ENCODE peak calls at places on chromosomes 13 and 19, in six cellular contexts. One of them, this sample, is unnamed. For H3K4me1, the result is how much of the 10 kb centered on the place peaks cover.

GRCh38 chr13:60267498-60268202 is 103.9 kb upstream of the DIAPH3 start:
- DNase-seq in fibroblast of lung: no peak
- DNase-seq in pancreas: peak
- DNase-seq in tibial artery: no peak
- DNase-seq in PC-3: no peak
- DNase-seq in CD4-positive, alpha-beta memory T cell: no peak
- DNase-seq in this sample: peak

GRCh38 chr13:43140985-43141384 is 117.6 kb downstream of the DNAJC15 start:
- DNase-seq in fibroblast of lung: no peak
- DNase-seq in pancreas: no peak
- DNase-seq in tibial artery: no peak
- DNase-seq in PC-3: no peak
- DNase-seq in CD4-positive, alpha-beta memory T cell: no peak
- DNase-seq in this sample: no peak

GRCh38 chr19:17860331-17860992 is 752 bp downstream of the RPL18A start:
- DNase-seq in fibroblast of lung: no peak
- DNase-seq in pancreas: no peak
- DNase-seq in tibial artery: no peak
- DNase-seq in PC-3: no peak
- DNase-seq in CD4-positive, alpha-beta memory T cell: no peak
- DNase-seq in this sample: no peak

GRCh38 chr13:41064493-41064892 is 3.2 kb downstream of the WBP4 start:
- DNase-seq in fibroblast of lung: peak
- DNase-seq in pancreas: no peak
- DNase-seq in tibial artery: no peak
- DNase-seq in PC-3: peak
- DNase-seq in CD4-positive, alpha-beta memory T cell: no peak
- DNase-seq in this sample: no peak

GRCh38 chr13:28585557-28585956 is 73.4 kb upstream of the POMP start:
- DNase-seq in fibroblast of lung: no peak
- DNase-seq in pancreas: no peak
- DNase-seq in tibial artery: no peak
- DNase-seq in PC-3: no peak
- DNase-seq in CD4-positive, alpha-beta memory T cell: peak
- DNase-seq in this sample: no peak

GRCh38 chr19:5545051-5545450 is 22.7 kb downstream of the TINCR start:
- DNase-seq in fibroblast of lung: no peak
- DNase-seq in pancreas: no peak
- DNase-seq in tibial artery: no peak
- DNase-seq in PC-3: no peak
- DNase-seq in CD4-positive, alpha-beta memory T cell: no peak
- DNase-seq in this sample: no peak

GRCh38 chr19:32017341-32017948 is 328.0 kb upstream of the ZNF507 start:
- DNase-seq in fibroblast of lung: peak
- DNase-seq in pancreas: no peak
- DNase-seq in tibial artery: no peak
- DNase-seq in PC-3: no peak
- DNase-seq in CD4-positive, alpha-beta memory T cell: no peak
- DNase-seq in this sample: no peak

GRCh38 chr13:42656136-42656535 is 82.2 kb downstream of the TNFSF11 start:
- DNase-seq in fibroblast of lung: no peak
- DNase-seq in pancreas: no peak
- DNase-seq in tibial artery: no peak
- DNase-seq in PC-3: no peak
- DNase-seq in CD4-positive, alpha-beta memory T cell: no peak
- DNase-seq in this sample: no peak

GRCh38 chr13:67147257-67148218 is 82.6 kb downstream of the PCDH9 start:
- DNase-seq in fibroblast of lung: peak
- DNase-seq in pancreas: no peak
- DNase-seq in tibial artery: no peak
- DNase-seq in PC-3: peak
- DNase-seq in CD4-positive, alpha-beta memory T cell: no peak
- DNase-seq in this sample: no peak

GRCh38 chr13:110109910-110110309 is 197.0 kb downstream of the COL4A1 start:
- DNase-seq in fibroblast of lung: peak
- DNase-seq in pancreas: no peak
- DNase-seq in tibial artery: peak
- DNase-seq in PC-3: no peak
- DNase-seq in CD4-positive, alpha-beta memory T cell: no peak
- DNase-seq in this sample: no peak

GRCh38 chr19:12783226-12783848 is 7.9 kb upstream of the JUNB start:
- DNase-seq in fibroblast of lung: no peak
- DNase-seq in pancreas: no peak
- DNase-seq in tibial artery: no peak
- DNase-seq in PC-3: no peak
- DNase-seq in CD4-positive, alpha-beta memory T cell: no peak
- DNase-seq in this sample: no peak

GRCh38 chr13:28413999-28414398 is 80.9 kb downstream of the FLT1 start:
- DNase-seq in fibroblast of lung: no peak
- DNase-seq in pancreas: no peak
- DNase-seq in tibial artery: no peak
- DNase-seq in PC-3: no peak
- DNase-seq in CD4-positive, alpha-beta memory T cell: no peak
- DNase-seq in this sample: no peak

GRCh38 chr19:50490411-50490811 is 13.8 kb upstream of the GARIN5A start:
- DNase-seq in fibroblast of lung: no peak
- DNase-seq in pancreas: no peak
- DNase-seq in tibial artery: no peak
- DNase-seq in PC-3: no peak
- DNase-seq in CD4-positive, alpha-beta memory T cell: no peak
- DNase-seq in this sample: no peak

GRCh38 chr13:99859178-99860177 is 112.1 kb downstream of the ZIC5 start:
- DNase-seq in fibroblast of lung: no peak
- DNase-seq in pancreas: no peak
- DNase-seq in tibial artery: no peak
- DNase-seq in PC-3: no peak
- DNase-seq in CD4-positive, alpha-beta memory T cell: peak
- DNase-seq in this sample: peak

GRCh38 chr13:49342404-49342803 is 94.7 kb downstream of the CDADC1 start:
- DNase-seq in fibroblast of lung: no peak
- DNase-seq in pancreas: no peak
- DNase-seq in tibial artery: no peak
- DNase-seq in PC-3: no peak
- DNase-seq in CD4-positive, alpha-beta memory T cell: no peak
- DNase-seq in this sample: no peak

GRCh38 chr19:48481191-48481500 is 12.0 kb downstream of the CYTH2 start:
- DNase-seq in fibroblast of lung: no peak
- DNase-seq in pancreas: no peak
- DNase-seq in tibial artery: no peak
- DNase-seq in PC-3: no peak
- DNase-seq in CD4-positive, alpha-beta memory T cell: no peak
- DNase-seq in this sample: no peak

GRCh38 chr19:45641274-45642105 is 2.3 kb upstream of the EML2 start:
- DNase-seq in fibroblast of lung: peak
- DNase-seq in pancreas: peak
- DNase-seq in tibial artery: peak
- DNase-seq in PC-3: peak
- DNase-seq in CD4-positive, alpha-beta memory T cell: peak
- DNase-seq in this sample: peak

GRCh38 chr13:111597041-111598017 is 276.9 kb downstream of the TEX29 start:
- DNase-seq in fibroblast of lung: no peak
- DNase-seq in pancreas: no peak
- DNase-seq in tibial artery: no peak
- DNase-seq in PC-3: no peak
- DNase-seq in CD4-positive, alpha-beta memory T cell: no peak
- DNase-seq in this sample: no peak

GRCh38 chr19:5655412-5655811 is 24.9 kb downstream of the MICOS13 start:
- DNase-seq in fibroblast of lung: no peak
- DNase-seq in pancreas: no peak
- DNase-seq in tibial artery: peak
- DNase-seq in PC-3: no peak
- DNase-seq in CD4-positive, alpha-beta memory T cell: no peak
- DNase-seq in this sample: no peak

GRCh38 chr13:73985789-73986188 is 148.4 kb downstream of the KLF12 start:
- DNase-seq in fibroblast of lung: no peak
- DNase-seq in pancreas: no peak
- DNase-seq in tibial artery: no peak
- DNase-seq in PC-3: no peak
- DNase-seq in CD4-positive, alpha-beta memory T cell: peak
- DNase-seq in this sample: no peak

DNA sequence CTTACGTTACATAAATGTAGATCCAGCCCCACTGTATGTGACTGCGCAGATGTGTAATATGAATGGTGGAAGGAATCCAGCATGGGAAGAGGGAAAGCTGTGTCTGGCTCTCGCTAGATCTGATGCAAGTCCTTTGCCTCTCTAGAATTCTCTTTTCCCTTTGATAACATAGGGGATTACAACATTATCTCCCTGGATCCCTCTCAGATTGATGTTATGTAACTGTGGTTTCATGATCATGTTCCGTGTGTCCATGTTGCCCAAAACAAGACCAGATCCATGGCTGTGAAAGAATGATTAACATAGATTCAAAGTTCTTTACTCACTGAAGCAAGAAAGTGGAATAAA is 184.0 kb upstream of the UBL3 start:
- DNase-seq in fibroblast of lung: peak
- DNase-seq in pancreas: no peak
- DNase-seq in tibial artery: no peak
- DNase-seq in PC-3: no peak
- DNase-seq in CD4-positive, alpha-beta memory T cell: no peak
- DNase-seq in this sample: no peak
- H3K27ac ChIP-seq in fibroblast of lung: peak
- H3K27ac ChIP-seq in pancreas: no peak
- H3K27ac ChIP-seq in tibial artery: no peak
- H3K27ac ChIP-seq in PC-3: no peak
- H3K27ac ChIP-seq in CD4-positive, alpha-beta memory T cell: no peak
- H3K27ac ChIP-seq in this sample: no peak

GRCh38 chr13:46562152-46562551 is 9.2 kb downstream of the LRCH1 start:
- DNase-seq in fibroblast of lung: no peak
- DNase-seq in pancreas: no peak
- DNase-seq in tibial artery: no peak
- DNase-seq in PC-3: no peak
- DNase-seq in CD4-positive, alpha-beta memory T cell: no peak
- DNase-seq in this sample: no peak

GRCh38 chr13:46562581-46562980 is 9.6 kb downstream of the LRCH1 start:
- DNase-seq in fibroblast of lung: no peak
- DNase-seq in pancreas: no peak
- DNase-seq in tibial artery: no peak
- DNase-seq in PC-3: no peak
- DNase-seq in CD4-positive, alpha-beta memory T cell: no peak
- DNase-seq in this sample: no peak

GRCh38 chr13:46561691-46562090 is 8.7 kb downstream of the LRCH1 start:
- DNase-seq in fibroblast of lung: peak
- DNase-seq in pancreas: no peak
- DNase-seq in tibial artery: no peak
- DNase-seq in PC-3: no peak
- DNase-seq in CD4-positive, alpha-beta memory T cell: no peak
- DNase-seq in this sample: no peak

GRCh38 chr13:46556380-46556779 is 3.4 kb downstream of the LRCH1 start:
- DNase-seq in fibroblast of lung: no peak
- DNase-seq in pancreas: no peak
- DNase-seq in tibial artery: no peak
- DNase-seq in PC-3: no peak
- DNase-seq in CD4-positive, alpha-beta memory T cell: no peak
- DNase-seq in this sample: no peak

GRCh38 chr13:46559272-46559805 is 6.4 kb downstream of the LRCH1 start:
- DNase-seq in fibroblast of lung: no peak
- DNase-seq in pancreas: no peak
- DNase-seq in tibial artery: no peak
- DNase-seq in PC-3: no peak
- DNase-seq in CD4-positive, alpha-beta memory T cell: no peak
- DNase-seq in this sample: no peak
- H3K4me1 ChIP-seq in fibroblast of lung: under half
- H3K4me1 ChIP-seq in pancreas: under half
- H3K4me1 ChIP-seq in tibial artery: under half
- H3K4me1 ChIP-seq in PC-3: under half
- H3K4me1 ChIP-seq in CD4-positive, alpha-beta memory T cell: under half
- H3K4me1 ChIP-seq in this sample: under half

DNA sequence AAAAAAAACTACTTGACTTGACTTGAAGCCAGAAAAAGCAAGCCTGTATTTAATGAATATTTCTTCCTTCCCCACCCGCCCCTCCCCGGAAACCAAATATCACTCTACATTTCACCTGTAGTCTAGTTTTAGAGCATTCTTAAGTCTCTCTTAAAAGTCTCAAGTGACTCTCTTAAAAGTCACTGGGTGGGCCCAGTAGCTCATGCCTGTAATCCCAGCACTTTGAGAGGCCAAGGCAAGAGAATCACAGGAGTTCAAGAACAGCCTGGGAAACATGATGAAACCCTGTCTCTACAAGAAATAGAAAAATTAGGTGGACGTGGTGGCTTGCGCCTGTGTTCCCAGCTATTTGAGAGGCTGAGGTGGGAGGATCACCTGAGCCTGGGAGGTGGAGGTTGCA is 72.0 kb downstream of the TSC22D1 start:
- DNase-seq in fibroblast of lung: no peak
- DNase-seq in pancreas: no peak
- DNase-seq in tibial artery: no peak
- DNase-seq in PC-3: no peak
- DNase-seq in CD4-positive, alpha-beta memory T cell: no peak
- DNase-seq in this sample: no peak
- H3K27ac ChIP-seq in fibroblast of lung: no peak
- H3K27ac ChIP-seq in pancreas: no peak
- H3K27ac ChIP-seq in tibial artery: no peak
- H3K27ac ChIP-seq in PC-3: no peak
- H3K27ac ChIP-seq in CD4-positive, alpha-beta memory T cell: no peak
- H3K27ac ChIP-seq in this sample: no peak

GRCh38 chr19:29677001-29677781 is 11.9 kb downstream of the PLEKHF1 start:
- DNase-seq in fibroblast of lung: no peak
- DNase-seq in pancreas: no peak
- DNase-seq in tibial artery: peak
- DNase-seq in PC-3: no peak
- DNase-seq in CD4-positive, alpha-beta memory T cell: no peak
- DNase-seq in this sample: no peak
- H3K4me1 ChIP-seq in fibroblast of lung: under half
- H3K4me1 ChIP-seq in pancreas: under half
- H3K4me1 ChIP-seq in tibial artery: under half
- H3K4me1 ChIP-seq in PC-3: under half
- H3K4me1 ChIP-seq in CD4-positive, alpha-beta memory T cell: half or more
- H3K4me1 ChIP-seq in this sample: half or more

GRCh38 chr19:10521461-10522216 is 4.4 kb upstream of the S1PR5 start:
- DNase-seq in fibroblast of lung: no peak
- DNase-seq in pancreas: no peak
- DNase-seq in tibial artery: no peak
- DNase-seq in PC-3: no peak
- DNase-seq in CD4-positive, alpha-beta memory T cell: no peak
- DNase-seq in this sample: no peak

GRCh38 chr19:10523135-10523636 is 5.9 kb upstream of the S1PR5 start:
- DNase-seq in fibroblast of lung: no peak
- DNase-seq in pancreas: no peak
- DNase-seq in tibial artery: no peak
- DNase-seq in PC-3: no peak
- DNase-seq in CD4-positive, alpha-beta memory T cell: no peak
- DNase-seq in this sample: no peak

GRCh38 chr19:10520652-10521318 is 3.5 kb upstream of the S1PR5 start:
- DNase-seq in fibroblast of lung: no peak
- DNase-seq in pancreas: peak
- DNase-seq in tibial artery: no peak
- DNase-seq in PC-3: peak
- DNase-seq in CD4-positive, alpha-beta memory T cell: no peak
- DNase-seq in this sample: no peak

GRCh38 chr19:10525636-10526035 is 8.4 kb upstream of the S1PR5 start:
- DNase-seq in fibroblast of lung: no peak
- DNase-seq in pancreas: no peak
- DNase-seq in tibial artery: no peak
- DNase-seq in PC-3: no peak
- DNase-seq in CD4-positive, alpha-beta memory T cell: no peak
- DNase-seq in this sample: no peak
- H3K27ac ChIP-seq in fibroblast of lung: no peak
- H3K27ac ChIP-seq in pancreas: no peak
- H3K27ac ChIP-seq in tibial artery: no peak
- H3K27ac ChIP-seq in PC-3: no peak
- H3K27ac ChIP-seq in CD4-positive, alpha-beta memory T cell: no peak
- H3K27ac ChIP-seq in this sample: no peak

GRCh38 chr13:77306458-77306857 is 20.4 kb downstream of the MYCBP2 start:
- DNase-seq in fibroblast of lung: no peak
- DNase-seq in pancreas: no peak
- DNase-seq in tibial artery: no peak
- DNase-seq in PC-3: no peak
- DNase-seq in CD4-positive, alpha-beta memory T cell: no peak
- DNase-seq in this sample: no peak
- H3K4me1 ChIP-seq in fibroblast of lung: under half
- H3K4me1 ChIP-seq in pancreas: under half
- H3K4me1 ChIP-seq in tibial artery: under half
- H3K4me1 ChIP-seq in PC-3: under half
- H3K4me1 ChIP-seq in CD4-positive, alpha-beta memory T cell: half or more
- H3K4me1 ChIP-seq in this sample: half or more

This sample was measured in CD8-positive, alpha-beta memory T cell.